ENCODE peak calls at places on chromosomes 11 and 22, in seven cellular contexts. J is COR-L47; R is osteocyte; D is NCI-H1930; F is stimulated activated naive CD8-positive, alpha-beta T cell treated with anti-CD3 and anti-CD28 coated beads, Interleukin-15, Interleukin-2, amounts not matched to agents 100 U/mL and 50 U/mL, for 24 hours; L is effector CD4-positive, alpha-beta T cell; Z is activated CD8-positive, alpha-beta memory T cell treated with anti-CD3 and anti-CD28 coated beads, Interleukin-2, amount 50 U/mL, for 48 hours. M is an unnamed sample.

GRCh38 chr11:9656864-9657263 is 7.0 kb upstream of the SWAP70 start:
- DNase-seq in D (no peak), R (peak; percentile 19), J (no peak), F (no peak), L (no peak), Z (no peak), M (no peak)

GRCh38 chr11:32259641-32260081 is 168.8 kb downstream of the RCN1 start:
- DNase-seq in R (no peak), L (no peak), J (no peak), F (peak; percentile 5), Z (no peak), D (no peak), M (no peak)

GRCh38 chr22:23984430-23984829 is 4.5 kb downstream of the GSTT2 start:
- DNase-seq in L (no peak), D (no peak), J (peak; percentile 10), Z (no peak), F (peak; percentile 78), R (no peak), M (peak; percentile 34)

GRCh38 chr11:122656631-122657101 is 1.1 kb downstream of the UBASH3B start:
- DNase-seq in F (peak; percentile 57), Z (peak; percentile 76), L (peak; percentile 20), D (no peak), J (no peak), R (no peak), M (peak; percentile 10)

GRCh38 chr11:198236-198806 is 5.4 kb downstream of the SCGB1C1 start:
- DNase-seq in F (no peak), L (no peak), D (no peak), Z (no peak), R (peak; percentile 74), J (no peak), M (no peak)

GRCh38 chr11:87036756-87037449 is 831 bp upstream of the TMEM135 start:
- DNase-seq in Z (no peak), L (no peak), F (no peak), R (no peak), J (no peak), D (no peak), M (no peak)

GRCh38 chr11:36066891-36067290 is 123.0 kb downstream of the LDLRAD3 start:
- DNase-seq in J (no peak), F (no peak), D (no peak), L (no peak), R (no peak), Z (no peak), M (no peak)

GRCh38 chr22:18064636-18065035 is 13.2 kb upstream of the PEX26 start:
- DNase-seq in L (no peak), R (no peak), D (no peak), Z (no peak), J (no peak), F (no peak), M (no peak)

GRCh38 chr11:44593194-44593593 is 27.7 kb downstream of the CD82 start:
- DNase-seq in L (no peak), J (no peak), Z (no peak), R (no peak), F (no peak), D (no peak), M (no peak)

GRCh38 chr11:61688368-61689163 is 8.4 kb downstream of the DAGLA start:
- DNase-seq in R (no peak), F (no peak), Z (no peak), D (no peak), J (no peak), L (no peak), M (no peak)